ENCODE peak calls at places on chromosomes 3 and 15, in nine cellular contexts. U is A172, Z is GM06990, V is germinal center, A is AML-193, G is fibroblast of the conjunctiva, T is fibroblast of the aortic adventitia, H is foreskin fibroblast, F is Peyer's patch. Q is an unnamed sample.

GRCh38 chr3:9168230-9168629 is 81.2 kb downstream of the SRGAP3 start:
- DNase-seq in U (no peak), Z (peak; percentile 71), V (peak; percentile 82), A (no peak), G (no peak), T (no peak), H (no peak), F (peak; percentile 62), Q (no peak)

GRCh38 chr15:58074452-58074851 is 8.9 kb upstream of the ALDH1A2 start:
- DNase-seq in U (no peak), Z (no peak), V (no peak), A (no peak), G (no peak), T (no peak), H (no peak), F (no peak), Q (no peak)

GRCh38 chr15:64919721-64920120 is 8.0 kb downstream of the ANKDD1A start:
- DNase-seq in U (no peak), Z (no peak), V (no peak), A (no peak), G (no peak), T (no peak), H (no peak), F (no peak), Q (no peak)

GRCh38 chr3:106034313-106034712 is 165.5 kb upstream of the CBLB start:
- DNase-seq in U (no peak), Z (no peak), V (no peak), A (no peak), G (no peak), T (no peak), H (no peak), F (no peak), Q (no peak)

GRCh38 chr15:57820119-57820518 is 113.6 kb downstream of the POLR2M start:
- DNase-seq in U (peak; percentile 27), Z (no peak), V (no peak), A (no peak), G (no peak), T (peak; percentile 22), H (peak; percentile 8), F (no peak), Q (no peak)

GRCh38 chr3:51386852-51387229 is 1.8 kb downstream of the MANF start:
- DNase-seq in U (no peak), Z (no peak), V (no peak), A (no peak), G (no peak), T (no peak), H (no peak), F (no peak), Q (no peak)

GRCh38 chr3:16961621-16962205 is 77.0 kb downstream of the PLCL2 start:
- DNase-seq in U (no peak), Z (no peak), V (no peak), A (no peak), G (no peak), T (no peak), H (no peak), F (no peak), Q (no peak)

GRCh38 chr3:196168808-196169391 is 42.3 kb downstream of the ZDHHC19 start:
- DNase-seq in U (peak; percentile 68), Z (no peak), V (no peak), A (no peak), G (no peak), T (no peak), H (no peak), F (no peak), Q (no peak)

GRCh38 chr3:65545429-65545828 is 493.3 kb downstream of the MAGI1 start:
- DNase-seq in U (peak; percentile 1), Z (no peak), V (no peak), A (no peak), G (no peak), T (peak; percentile 27), H (peak; percentile 39), F (no peak), Q (peak; percentile 15)

GRCh38 chr3:14393440-14394111 is 8.8 kb upstream of the SLC6A6 start:
- DNase-seq in U (no peak), Z (no peak), V (no peak), A (no peak), G (no peak), T (no peak), H (no peak), F (no peak), Q (peak; percentile 73)

GRCh38 chr3:196227629-196228493 is 11.5 kb downstream of the SLC51A start:
- DNase-seq in U (no peak), Z (no peak), V (no peak), A (no peak), G (no peak), T (peak; percentile 49), H (no peak), F (no peak), Q (peak; percentile 20)

GRCh38 chr3:100913870-100914654 is 79.2 kb downstream of the ABI3BP start:
- DNase-seq in U (no peak), Z (no peak), V (no peak), A (no peak), G (no peak), T (peak; percentile 95), H (peak; percentile 38), F (no peak), Q (peak; percentile 80)

GRCh38 chr3:55655544-55655943 is 168.4 kb upstream of the WNT5A start:
- DNase-seq in U (no peak), Z (no peak), V (no peak), A (no peak), G (no peak), T (no peak), H (no peak), F (no peak), Q (no peak)